ENCODE peak calls at places on chromosomes 3 and 15, in eight cellular contexts. One of them, this sample, is unnamed.

GRCh38 chr15:27889258-27889657 is 209.9 kb downstream of the OCA2 start:
- DNase-seq in stomach: no peak
- DNase-seq in breast epithelium: no peak
- DNase-seq in adrenal gland: no peak
- DNase-seq in neural progenitor cell: no peak
- DNase-seq in WERI-Rb-1: no peak
- DNase-seq in ovary: no peak
- DNase-seq in dorsolateral prefrontal cortex: no peak
- DNase-seq in this sample: no peak

GRCh38 chr3:52159503-52159902 is 5.3 kb upstream of the POC1A start:
- DNase-seq in stomach: no peak
- DNase-seq in breast epithelium: no peak
- DNase-seq in adrenal gland: no peak
- DNase-seq in neural progenitor cell: no peak
- DNase-seq in WERI-Rb-1: no peak
- DNase-seq in ovary: no peak
- DNase-seq in dorsolateral prefrontal cortex: no peak
- DNase-seq in this sample: no peak

GRCh38 chr3:195870442-195870841 is 37.9 kb downstream of the TNK2 start:
- DNase-seq in stomach: peak; percentile 49
- DNase-seq in breast epithelium: no peak
- DNase-seq in adrenal gland: no peak
- DNase-seq in neural progenitor cell: no peak
- DNase-seq in WERI-Rb-1: no peak
- DNase-seq in ovary: no peak
- DNase-seq in dorsolateral prefrontal cortex: no peak
- DNase-seq in this sample: no peak

GRCh38 chr15:53588773-53589172 is 170.7 kb downstream of the WDR72 start:
- DNase-seq in stomach: no peak
- DNase-seq in breast epithelium: no peak
- DNase-seq in adrenal gland: no peak
- DNase-seq in neural progenitor cell: no peak
- DNase-seq in WERI-Rb-1: no peak
- DNase-seq in ovary: no peak
- DNase-seq in dorsolateral prefrontal cortex: no peak
- DNase-seq in this sample: no peak

GRCh38 chr3:61824553-61825135 is 263.3 kb downstream of the PTPRG start:
- DNase-seq in stomach: no peak
- DNase-seq in breast epithelium: no peak
- DNase-seq in adrenal gland: peak; percentile 39
- DNase-seq in neural progenitor cell: no peak
- DNase-seq in WERI-Rb-1: no peak
- DNase-seq in ovary: no peak
- DNase-seq in dorsolateral prefrontal cortex: no peak
- DNase-seq in this sample: no peak

GRCh38 chr15:90813796-90814192 is 54.6 kb upstream of the FURIN start:
- DNase-seq in stomach: peak; percentile 16
- DNase-seq in breast epithelium: no peak
- DNase-seq in adrenal gland: no peak
- DNase-seq in neural progenitor cell: no peak
- DNase-seq in WERI-Rb-1: no peak
- DNase-seq in ovary: no peak
- DNase-seq in dorsolateral prefrontal cortex: no peak
- DNase-seq in this sample: peak; percentile 63

GRCh38 chr15:71571641-71572040 is 238.7 kb upstream of the NR2E3 start:
- DNase-seq in stomach: no peak
- DNase-seq in breast epithelium: no peak
- DNase-seq in adrenal gland: no peak
- DNase-seq in neural progenitor cell: no peak
- DNase-seq in WERI-Rb-1: peak; percentile 65
- DNase-seq in ovary: no peak
- DNase-seq in dorsolateral prefrontal cortex: no peak
- DNase-seq in this sample: no peak

GRCh38 chr15:99390667-99391066 is 139.4 kb downstream of the LRRC28 start:
- DNase-seq in stomach: no peak
- DNase-seq in breast epithelium: no peak
- DNase-seq in adrenal gland: no peak
- DNase-seq in neural progenitor cell: peak; percentile 50
- DNase-seq in WERI-Rb-1: no peak
- DNase-seq in ovary: no peak
- DNase-seq in dorsolateral prefrontal cortex: no peak
- DNase-seq in this sample: peak; percentile 65

GRCh38 chr3:188001052-188001567 is 152.8 kb upstream of the LPP start:
- DNase-seq in stomach: no peak
- DNase-seq in breast epithelium: no peak
- DNase-seq in adrenal gland: no peak
- DNase-seq in neural progenitor cell: no peak
- DNase-seq in WERI-Rb-1: no peak
- DNase-seq in ovary: no peak
- DNase-seq in dorsolateral prefrontal cortex: no peak
- DNase-seq in this sample: no peak

GRCh38 chr3:102123590-102124190 is 274.4 kb downstream of the NFKBIZ start:
- DNase-seq in stomach: no peak
- DNase-seq in breast epithelium: no peak
- DNase-seq in adrenal gland: no peak
- DNase-seq in neural progenitor cell: no peak
- DNase-seq in WERI-Rb-1: no peak
- DNase-seq in ovary: no peak
- DNase-seq in dorsolateral prefrontal cortex: no peak
- DNase-seq in this sample: no peak

GRCh38 chr3:108780235-108780634 is 23.0 kb upstream of the RETNLB start:
- DNase-seq in stomach: no peak
- DNase-seq in breast epithelium: no peak
- DNase-seq in adrenal gland: no peak
- DNase-seq in neural progenitor cell: no peak
- DNase-seq in WERI-Rb-1: no peak
- DNase-seq in ovary: no peak
- DNase-seq in dorsolateral prefrontal cortex: no peak
- DNase-seq in this sample: peak; percentile 48

GRCh38 chr15:68199340-68199739 is 5.8 kb downstream of the CALML4 start:
- DNase-seq in stomach: no peak
- DNase-seq in breast epithelium: no peak
- DNase-seq in adrenal gland: no peak
- DNase-seq in neural progenitor cell: no peak
- DNase-seq in WERI-Rb-1: no peak
- DNase-seq in ovary: peak; percentile 17
- DNase-seq in dorsolateral prefrontal cortex: no peak
- DNase-seq in this sample: peak; percentile 42

GRCh38 chr3:23198801-23199200 is 4.3 kb upstream of the UBE2E2 start:
- DNase-seq in stomach: no peak
- DNase-seq in breast epithelium: no peak
- DNase-seq in adrenal gland: no peak
- DNase-seq in neural progenitor cell: no peak
- DNase-seq in WERI-Rb-1: no peak
- DNase-seq in ovary: no peak
- DNase-seq in dorsolateral prefrontal cortex: no peak
- DNase-seq in this sample: no peak

GRCh38 chr3:173586176-173586575 is 188.6 kb downstream of the NLGN1 start:
- DNase-seq in stomach: no peak
- DNase-seq in breast epithelium: no peak
- DNase-seq in adrenal gland: no peak
- DNase-seq in neural progenitor cell: no peak
- DNase-seq in WERI-Rb-1: no peak
- DNase-seq in ovary: no peak
- DNase-seq in dorsolateral prefrontal cortex: no peak
- DNase-seq in this sample: no peak
- H3K4me3 ChIP-seq in stomach: no peak overlapping the region
- H3K4me3 ChIP-seq in breast epithelium: no peak overlapping the region
- H3K4me3 ChIP-seq in adrenal gland: no peak overlapping the region
- H3K4me3 ChIP-seq in neural progenitor cell: peak overlapping the region; percentile 53
- H3K4me3 ChIP-seq in WERI-Rb-1: no peak overlapping the region
- H3K4me3 ChIP-seq in ovary: no peak overlapping the region
- H3K4me3 ChIP-seq in dorsolateral prefrontal cortex: peak overlapping the region; percentile 71
- H3K4me3 ChIP-seq in this sample: peak overlapping the region; percentile 87

DNA sequence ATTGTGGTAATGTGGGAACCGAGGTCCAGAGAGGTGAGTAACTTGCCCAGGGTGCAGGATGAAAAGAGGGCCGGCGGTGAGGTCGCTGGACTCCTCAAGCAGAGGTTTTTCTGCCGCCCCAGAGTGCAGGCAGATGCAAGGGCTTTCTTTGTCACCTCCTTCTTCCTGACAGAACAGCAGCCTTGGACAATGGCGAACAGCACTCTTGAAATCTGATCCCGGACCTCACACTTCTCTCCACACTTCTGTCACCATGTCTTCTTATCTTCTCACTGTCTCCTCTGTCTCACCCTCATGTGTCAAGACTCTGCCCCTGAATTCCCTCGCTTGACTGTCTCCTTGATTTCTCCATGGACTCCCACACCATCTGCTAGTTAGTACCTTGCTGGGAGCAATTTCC is 15.4 kb upstream of the VPS8 start:
- DNase-seq in stomach: no peak
- DNase-seq in breast epithelium: no peak
- DNase-seq in adrenal gland: no peak
- DNase-seq in neural progenitor cell: no peak
- DNase-seq in WERI-Rb-1: no peak
- DNase-seq in ovary: no peak
- DNase-seq in dorsolateral prefrontal cortex: no peak
- DNase-seq in this sample: peak; percentile 74
- H3K27ac ChIP-seq in stomach: no peak overlapping the region
- H3K27ac ChIP-seq in breast epithelium: no peak overlapping the region
- H3K27ac ChIP-seq in adrenal gland: no peak overlapping the region
- H3K27ac ChIP-seq in neural progenitor cell: no peak overlapping the region
- H3K27ac ChIP-seq in WERI-Rb-1: no peak overlapping the region
- H3K27ac ChIP-seq in ovary: no peak overlapping the region
- H3K27ac ChIP-seq in dorsolateral prefrontal cortex: no peak overlapping the region
- H3K27ac ChIP-seq in this sample: no peak overlapping the region

DNA sequence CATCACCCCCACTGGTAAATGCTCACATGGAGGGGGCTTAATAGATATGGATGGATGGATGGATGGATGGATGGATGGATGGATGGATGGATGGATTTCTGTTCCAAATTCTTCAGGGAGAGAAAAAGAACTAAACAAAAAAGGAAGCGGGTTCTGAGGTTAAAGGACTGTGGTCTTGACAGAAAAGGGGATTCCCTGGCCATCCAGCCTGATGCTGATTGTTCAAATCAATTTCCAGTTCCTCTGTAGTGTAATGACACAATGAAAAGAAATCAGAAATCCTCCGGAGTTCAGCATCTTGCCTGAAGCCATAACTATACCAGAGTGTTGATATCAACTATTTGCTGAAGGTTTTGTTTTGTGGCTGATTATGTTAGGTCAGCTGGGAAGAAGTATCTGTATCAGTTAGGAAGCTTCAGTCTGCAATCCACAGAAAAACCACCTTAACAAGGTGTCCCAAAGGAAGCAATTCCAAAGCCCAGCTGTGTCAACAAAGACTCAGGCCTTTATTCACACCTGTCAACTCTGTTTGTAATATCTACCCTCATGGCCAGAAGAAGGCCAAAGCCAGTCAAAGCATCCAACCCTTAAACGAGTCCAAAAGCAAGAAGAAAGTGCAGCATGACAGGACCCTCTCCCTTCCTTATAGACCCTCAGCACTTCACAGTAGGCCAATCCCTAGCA is 24.5 kb upstream of the RASA2 start:
- DNase-seq in stomach: no peak
- DNase-seq in breast epithelium: no peak
- DNase-seq in adrenal gland: no peak
- DNase-seq in neural progenitor cell: no peak
- DNase-seq in WERI-Rb-1: no peak
- DNase-seq in ovary: no peak
- DNase-seq in dorsolateral prefrontal cortex: no peak
- DNase-seq in this sample: no peak
- H3K4me3 ChIP-seq in stomach: no peak overlapping the region
- H3K4me3 ChIP-seq in breast epithelium: no peak overlapping the region
- H3K4me3 ChIP-seq in adrenal gland: no peak overlapping the region
- H3K4me3 ChIP-seq in neural progenitor cell: no peak overlapping the region
- H3K4me3 ChIP-seq in WERI-Rb-1: no peak overlapping the region
- H3K4me3 ChIP-seq in ovary: no peak overlapping the region
- H3K4me3 ChIP-seq in dorsolateral prefrontal cortex: no peak overlapping the region
- H3K4me3 ChIP-seq in this sample: no peak overlapping the region

GRCh38 chr15:77542491-77543001 is 90.2 kb downstream of the LINGO1 start:
- DNase-seq in stomach: no peak
- DNase-seq in breast epithelium: no peak
- DNase-seq in adrenal gland: no peak
- DNase-seq in neural progenitor cell: no peak
- DNase-seq in WERI-Rb-1: no peak
- DNase-seq in ovary: no peak
- DNase-seq in dorsolateral prefrontal cortex: no peak
- DNase-seq in this sample: no peak

GRCh38 chr15:77544162-77544561 is 88.5 kb downstream of the LINGO1 start:
- DNase-seq in stomach: no peak
- DNase-seq in breast epithelium: no peak
- DNase-seq in adrenal gland: no peak
- DNase-seq in neural progenitor cell: no peak
- DNase-seq in WERI-Rb-1: no peak
- DNase-seq in ovary: no peak
- DNase-seq in dorsolateral prefrontal cortex: no peak
- DNase-seq in this sample: no peak

GRCh38 chr15:77545058-77545457 is 87.7 kb downstream of the LINGO1 start:
- DNase-seq in stomach: no peak
- DNase-seq in breast epithelium: no peak
- DNase-seq in adrenal gland: no peak
- DNase-seq in neural progenitor cell: no peak
- DNase-seq in WERI-Rb-1: no peak
- DNase-seq in ovary: no peak
- DNase-seq in dorsolateral prefrontal cortex: no peak
- DNase-seq in this sample: no peak

GRCh38 chr15:77541421-77542181 is 91.1 kb downstream of the LINGO1 start:
- DNase-seq in stomach: peak; percentile 42
- DNase-seq in breast epithelium: no peak
- DNase-seq in adrenal gland: no peak
- DNase-seq in neural progenitor cell: peak; percentile 69
- DNase-seq in WERI-Rb-1: no peak
- DNase-seq in ovary: peak; percentile 56
- DNase-seq in dorsolateral prefrontal cortex: peak; percentile 62
- DNase-seq in this sample: peak; percentile 69

GRCh38 chr15:77543159-77543882 is 89.4 kb downstream of the LINGO1 start:
- DNase-seq in stomach: peak; percentile 90
- DNase-seq in breast epithelium: peak; percentile 86
- DNase-seq in adrenal gland: peak; percentile 89
- DNase-seq in neural progenitor cell: peak; percentile 95
- DNase-seq in WERI-Rb-1: peak; percentile 87
- DNase-seq in ovary: peak; percentile 94
- DNase-seq in dorsolateral prefrontal cortex: peak; percentile 84
- DNase-seq in this sample: peak; percentile 96
- H3K27ac ChIP-seq in stomach: peak overlapping the region; percentile 14
- H3K27ac ChIP-seq in breast epithelium: peak overlapping the region; percentile 12
- H3K27ac ChIP-seq in adrenal gland: no peak overlapping the region
- H3K27ac ChIP-seq in neural progenitor cell: no peak overlapping the region
- H3K27ac ChIP-seq in WERI-Rb-1: peak overlapping the region; percentile 63
- H3K27ac ChIP-seq in ovary: peak overlapping the region; percentile 33
- H3K27ac ChIP-seq in dorsolateral prefrontal cortex: peak overlapping the region; percentile 93
- H3K27ac ChIP-seq in this sample: no peak overlapping the region

GRCh38 chr3:194547042-194547441 is 60.2 kb upstream of the ATP13A3 start:
- DNase-seq in stomach: no peak
- DNase-seq in breast epithelium: no peak
- DNase-seq in adrenal gland: no peak
- DNase-seq in neural progenitor cell: no peak
- DNase-seq in WERI-Rb-1: no peak
- DNase-seq in ovary: no peak
- DNase-seq in dorsolateral prefrontal cortex: no peak
- DNase-seq in this sample: no peak
- H3K4me3 ChIP-seq in stomach: no peak overlapping the region
- H3K4me3 ChIP-seq in breast epithelium: no peak overlapping the region
- H3K4me3 ChIP-seq in adrenal gland: no peak overlapping the region
- H3K4me3 ChIP-seq in neural progenitor cell: no peak overlapping the region
- H3K4me3 ChIP-seq in WERI-Rb-1: no peak overlapping the region
- H3K4me3 ChIP-seq in ovary: no peak overlapping the region
- H3K4me3 ChIP-seq in dorsolateral prefrontal cortex: no peak overlapping the region
- H3K4me3 ChIP-seq in this sample: no peak overlapping the region

This sample was measured in endodermal cell.